ENCODE peak calls at places on chromosomes 11 and 22, in ten cellular contexts. H is cardiac fibroblast, S is hepatocyte, A is HCT116, B is GM12865, K is dorsolateral prefrontal cortex, R is progenitor cell of endocrine pancreas, C is astrocyte of the spinal cord, G is RWPE1, Q is WERI-Rb-1. U is an unnamed sample.

GRCh38 chr11:35554491-35555237 is 29.2 kb upstream of the PAMR1 start:
- DNase-seq in S (no peak), Q (no peak), R (no peak), B (no peak), K (no peak), A (no peak), H (peak), G (no peak), C (peak), U (no peak)

GRCh38 chr22:23520875-23521441 is 59.1 kb downstream of the IGLL1 start:
- DNase-seq in R (no peak), H (peak), Q (peak), A (no peak), C (peak), K (peak), B (no peak), G (no peak), S (peak), U (no peak)

GRCh38 chr11:26199341-26199740 is 132.6 kb upstream of the ANO3 start:
- DNase-seq in K (no peak), H (peak), G (no peak), A (no peak), S (no peak), B (no peak), C (peak), Q (no peak), R (no peak), U (no peak)

GRCh38 chr22:27224485-27225364 is 567.3 kb downstream of the MIAT start:
- DNase-seq in B (no peak), R (no peak), S (peak), C (peak), K (no peak), Q (no peak), A (no peak), H (peak), G (no peak), U (no peak)

GRCh38 chr22:46596819-46597218 is 23.4 kb upstream of the GRAMD4 start:
- DNase-seq in C (no peak), G (peak), H (no peak), R (peak), A (peak), S (peak), K (no peak), Q (peak), B (no peak), U (no peak)

GRCh38 chr11:7490535-7490934 is 5.2 kb downstream of the OLFML1 start:
- DNase-seq in B (no peak), Q (no peak), K (no peak), G (no peak), A (no peak), H (peak), C (no peak), R (no peak), S (no peak), U (no peak)

GRCh38 chr22:26734339-26735018 is 77.1 kb downstream of the MIAT start:
- DNase-seq in H (no peak), R (no peak), C (no peak), Q (no peak), B (no peak), G (no peak), S (no peak), A (no peak), K (no peak), U (no peak)

GRCh38 chr11:65310756-65311155 is 3.9 kb upstream of the CDC42EP2 start:
- DNase-seq in Q (peak), S (no peak), G (no peak), C (peak), B (no peak), H (peak), K (no peak), R (no peak), A (no peak), U (no peak)

GRCh38 chr11:76453248-76453647 is 8.4 kb downstream of the EMSY start:
- DNase-seq in R (no peak), K (no peak), A (no peak), C (no peak), G (no peak), H (no peak), S (no peak), B (no peak), Q (no peak), U (no peak)

GRCh38 chr11:2208691-2209369 is 37.2 kb upstream of the TH start:
- DNase-seq in H (no peak), G (no peak), R (peak), Q (no peak), A (no peak), S (no peak), B (no peak), C (no peak), K (peak), U (no peak)

GRCh38 chr22:32720924-32721323 is 80.6 kb upstream of the TIMP3 start:
- DNase-seq in G (no peak), H (peak), B (no peak), C (peak), Q (no peak), S (peak), R (no peak), K (no peak), A (no peak), U (no peak)

GRCh38 chr22:46047841-46048595 is 71.1 kb upstream of the WNT7B start:
- DNase-seq in C (no peak), B (no peak), S (no peak), K (peak), R (no peak), G (no peak), H (no peak), Q (no peak), A (no peak), U (no peak)

GRCh38 chr11:123608945-123609344 is 45.5 kb downstream of the SCN3B start:
- DNase-seq in G (no peak), A (no peak), K (no peak), B (no peak), R (no peak), C (no peak), Q (no peak), S (no peak), H (no peak), U (no peak)

GRCh38 chr11:27242591-27242990 is 120.4 kb downstream of the CCDC34 start:
- DNase-seq in H (peak), C (peak), S (no peak), A (no peak), Q (no peak), G (no peak), B (no peak), R (no peak), K (no peak), U (no peak)

GRCh38 chr22:29302681-29303465 is 3.6 kb upstream of the GAS2L1 start:
- DNase-seq in S (no peak), R (no peak), G (no peak), K (no peak), H (no peak), B (no peak), A (no peak), Q (no peak), C (no peak), U (no peak)
- TF ChIP-seq CTCF in S (no peak), R (no peak), G (no peak), K (no peak), H (no peak), B (no peak), A (no peak), Q (no peak), C (no peak), U (no peak)

GRCh38 chr22:38943181-38943580 is 14.2 kb upstream of the APOBEC3A start:
- DNase-seq in A (no peak), Q (no peak), S (no peak), C (no peak), K (no peak), B (no peak), H (no peak), R (no peak), G (no peak), U (no peak)
- TF ChIP-seq CTCF in A (no peak), Q (peak), S (no peak), C (no peak), K (no peak), B (peak), H (no peak), R (no peak), G (no peak), U (no peak)

DNA sequence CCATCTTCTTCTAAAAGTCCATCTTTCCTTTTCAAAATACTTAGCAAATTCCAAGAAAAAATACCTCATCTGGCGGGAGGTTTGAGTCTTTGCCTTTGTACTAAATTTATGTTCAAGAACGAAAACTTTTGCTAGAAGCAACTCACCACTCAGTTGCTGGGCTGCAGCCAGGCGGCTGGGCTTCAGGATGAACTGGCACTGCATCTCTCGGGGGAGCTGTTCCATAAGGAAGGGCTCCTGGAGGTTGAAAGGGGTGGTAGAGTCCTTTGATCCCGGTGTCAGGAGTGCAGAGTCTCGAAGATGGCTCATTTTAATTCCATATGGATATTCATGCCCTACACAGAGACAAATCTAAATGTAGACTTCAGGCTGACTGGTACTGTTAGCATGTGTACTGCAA is 105.8 kb downstream of the ARHGAP20 start:
- DNase-seq in G (no peak), H (no peak), B (no peak), R (no peak), K (no peak), A (no peak), C (no peak), Q (no peak), S (no peak), U (no peak)
- TF ChIP-seq CTCF in G (no peak), H (no peak), B (no peak), R (no peak), K (no peak), A (no peak), C (no peak), Q (no peak), S (no peak), U (no peak)

DNA sequence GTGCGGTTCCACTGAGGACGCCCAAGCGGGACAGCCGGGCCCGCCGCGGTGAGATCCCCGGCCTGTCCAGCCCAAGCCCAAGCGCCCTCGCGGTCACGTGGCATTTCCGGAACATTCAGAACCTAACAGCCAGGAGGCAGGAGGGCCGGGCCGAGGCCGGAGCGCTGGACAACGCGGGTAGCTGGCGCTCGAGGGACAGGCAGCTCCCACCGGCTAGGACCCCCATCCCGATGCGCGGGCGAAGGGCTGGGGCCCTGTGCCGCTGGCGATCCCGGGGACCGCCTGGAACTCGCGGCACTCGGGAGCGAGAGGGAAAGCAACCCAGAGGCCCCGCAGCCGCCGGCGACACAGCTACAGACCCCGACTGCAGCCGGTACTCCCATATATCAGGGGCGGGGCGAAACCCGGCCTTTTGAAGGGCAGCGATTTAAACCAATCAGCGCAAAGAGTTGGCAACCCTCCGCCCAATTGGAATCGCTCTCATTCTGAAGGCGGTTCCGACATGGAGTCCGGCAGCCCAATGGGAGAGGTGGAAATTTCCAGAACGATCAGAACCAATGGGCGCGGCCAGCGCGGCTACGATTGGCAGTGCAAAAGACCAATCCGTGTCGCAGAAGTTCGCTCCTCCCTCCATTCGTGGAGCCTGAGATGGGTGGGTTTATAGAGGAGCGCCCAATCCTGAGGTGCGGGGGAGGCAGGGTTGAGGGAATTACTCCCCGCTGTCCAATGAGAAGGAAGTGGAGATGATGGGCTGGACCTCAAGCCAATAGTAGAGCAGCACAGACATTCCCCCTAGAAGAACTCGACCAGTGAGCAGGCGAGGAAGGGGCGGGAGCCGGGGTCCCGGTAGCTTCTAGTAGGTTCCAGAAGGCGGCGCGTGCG is at the start of gene STIP1:
- DNase-seq in S (peak), A (peak), Q (peak), C (peak), K (peak), B (peak), G (peak), H (peak), R (peak), U (peak)
- TF ChIP-seq CTCF in S (peak), A (peak), Q (no peak), C (peak), K (no peak), B (peak), G (peak), H (peak), R (peak), U (no peak)

GRCh38 chr11:13602844-13603243 is 65.6 kb upstream of the FAR1 start:
- DNase-seq in B (no peak), C (no peak), Q (no peak), K (no peak), S (no peak), H (no peak), G (no peak), A (no peak), R (no peak), U (no peak)
- TF ChIP-seq CTCF in B (no peak), C (no peak), Q (no peak), K (no peak), S (no peak), H (no peak), G (no peak), A (peak), R (peak), U (no peak)

DNA sequence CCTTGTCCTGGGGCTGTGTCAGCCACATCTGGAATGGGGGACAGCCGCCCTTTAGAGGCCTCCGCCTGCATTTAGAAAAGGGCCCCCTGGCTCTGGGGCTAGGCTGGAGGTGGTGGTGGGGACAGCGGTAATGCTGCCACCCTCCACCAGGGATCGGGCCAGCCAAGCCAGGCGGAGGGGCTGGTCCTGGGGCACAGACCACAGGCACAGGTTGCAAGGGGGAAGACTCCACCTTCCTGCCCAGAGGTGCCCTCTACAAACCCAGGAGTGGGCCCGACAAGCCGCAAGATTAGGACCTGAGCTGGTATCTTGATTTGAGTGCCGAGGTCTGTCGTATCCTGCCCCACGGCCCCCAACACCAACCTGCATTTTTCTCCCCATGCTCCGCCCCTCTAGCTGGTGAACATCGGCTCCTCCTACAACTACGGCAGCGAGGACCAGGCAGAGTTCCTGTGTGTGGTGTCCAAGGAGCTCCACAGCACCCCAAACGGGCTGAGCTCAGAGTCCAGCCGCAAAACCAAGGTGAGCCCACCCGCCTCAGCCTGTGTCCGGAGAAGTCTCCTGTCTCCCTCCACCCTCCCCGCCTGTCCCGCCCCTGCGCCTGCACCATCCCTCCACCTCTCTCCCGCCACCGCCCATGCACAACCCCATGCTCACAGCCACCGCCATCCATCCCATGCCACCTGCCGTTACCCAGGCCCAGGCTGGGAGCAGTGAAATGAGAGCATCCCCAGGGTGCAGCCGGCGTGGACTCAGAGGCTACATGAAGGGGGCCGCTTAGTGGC is 7.6 kb downstream of the KCTD17 start:
- DNase-seq in R (no peak), S (no peak), B (no peak), C (no peak), H (no peak), K (no peak), G (no peak), A (no peak), Q (no peak), U (no peak)
- TF ChIP-seq CTCF in R (no peak), S (no peak), B (no peak), C (no peak), H (no peak), K (no peak), G (no peak), A (no peak), Q (no peak), U (no peak)

GRCh38 chr11:131351848-131352247 is 18.6 kb upstream of the NTM start:
- DNase-seq in C (no peak), Q (no peak), R (no peak), G (no peak), K (no peak), S (no peak), A (no peak), H (no peak), B (no peak), U (no peak)

GRCh38 chr11:131354251-131354701 is 16.1 kb upstream of the NTM start:
- DNase-seq in H (peak), K (no peak), Q (no peak), G (no peak), R (no peak), S (no peak), B (no peak), C (peak), A (no peak), U (no peak)

GRCh38 chr11:131353761-131354160 is 16.7 kb upstream of the NTM start:
- DNase-seq in H (peak), G (no peak), S (no peak), B (no peak), Q (no peak), C (no peak), K (no peak), A (no peak), R (no peak), U (no peak)

GRCh38 chr11:131349368-131350086 is 20.9 kb upstream of the NTM start:
- DNase-seq in R (no peak), H (no peak), B (no peak), G (no peak), C (no peak), A (no peak), K (no peak), S (no peak), Q (no peak), U (no peak)
- TF ChIP-seq CTCF in R (peak), H (no peak), B (no peak), G (no peak), C (no peak), A (no peak), K (no peak), S (no peak), Q (peak), U (no peak)

GRCh38 chr11:78615724-78616123 is 41.1 kb upstream of the NARS2 start:
- DNase-seq in S (no peak), G (no peak), C (no peak), K (no peak), B (no peak), R (no peak), A (no peak), Q (no peak), H (no peak), U (no peak)
- TF ChIP-seq CTCF in S (no peak), G (no peak), C (peak), K (no peak), B (no peak), R (no peak), A (no peak), Q (no peak), H (peak), U (no peak)

GRCh38 chr22:35140879-35141745 is 75.2 kb downstream of the ISX start:
- DNase-seq in C (no peak), R (no peak), B (peak), K (no peak), S (peak), Q (peak), A (no peak), G (peak), H (no peak), U (peak)
- TF ChIP-seq CTCF in C (no peak), R (peak), B (peak), K (no peak), S (peak), Q (peak), A (peak), G (no peak), H (no peak), U (peak)

DNA sequence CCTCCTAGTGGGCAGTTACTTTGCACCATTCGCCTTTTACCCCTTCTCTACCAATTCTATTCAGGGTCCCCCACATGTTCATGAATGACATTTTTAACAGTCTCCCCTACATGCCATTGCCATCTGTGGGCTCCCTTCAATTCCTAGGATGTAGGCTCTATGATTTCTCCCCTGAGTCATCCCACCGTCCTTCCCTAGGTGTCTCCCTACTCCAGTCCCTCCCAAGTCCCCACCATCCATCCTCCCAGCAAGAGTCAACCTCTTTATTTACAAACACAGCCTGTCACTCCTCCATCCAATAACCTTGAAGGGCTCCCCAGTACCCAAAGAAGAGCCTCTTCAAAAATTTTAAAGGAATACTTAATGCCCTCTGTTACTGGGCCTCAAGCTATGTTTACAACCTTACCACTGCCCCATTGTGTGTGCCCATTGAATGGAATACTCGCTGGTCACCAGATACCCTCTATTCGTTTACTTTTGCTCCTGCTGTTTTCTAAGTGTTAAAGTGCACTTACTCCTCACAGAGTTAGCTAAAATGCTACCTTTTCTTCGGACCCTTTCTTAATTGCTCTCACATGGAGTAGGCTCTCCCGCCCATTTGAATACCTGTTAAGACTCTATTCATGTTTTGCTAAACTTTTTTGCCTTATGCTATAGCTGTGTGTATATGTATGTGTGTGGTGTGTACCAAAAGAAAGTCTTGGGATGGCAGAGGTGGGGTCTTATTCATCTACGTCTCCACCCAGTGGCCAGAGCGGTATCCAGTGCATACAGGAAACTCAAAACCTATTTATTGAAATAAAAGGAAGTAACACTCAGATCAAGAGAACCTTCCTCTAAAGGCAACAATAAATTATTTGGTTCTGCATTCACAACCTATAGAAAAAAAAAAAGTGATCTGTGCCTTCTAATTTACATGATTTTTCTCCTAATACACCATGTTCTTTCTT is 235.8 kb upstream of the CCDC90B start:
- DNase-seq in Q (peak), B (peak), R (no peak), S (peak), G (peak), H (peak), C (no peak), A (no peak), K (no peak), U (no peak)
- TF ChIP-seq CTCF in Q (peak), B (peak), R (peak), S (peak), G (no peak), H (no peak), C (peak), A (peak), K (peak), U (peak)